ENCODE peak calls at places on chromosomes 2 and 18, in four cellular contexts. Y is GM12892, X is transverse colon, F is NB4. Q is an unnamed sample.

GRCh38 chr2:160408575-160409291 is 84.9 kb downstream of the RBMS1 start:
- DNase-seq in X (no peak), F (no peak), Y (no peak), Q (no peak)

GRCh38 chr2:216083464-216084279 is 2.0 kb downstream of the TMEM169 start:
- DNase-seq in F (no peak), X (no peak), Y (no peak), Q (no peak)

GRCh38 chr18:5998166-5998881 is 103.0 kb upstream of the TMEM200C start:
- DNase-seq in X (no peak), Y (no peak), F (no peak), Q (no peak)

GRCh38 chr2:129716781-129717559 is 262.5 kb upstream of the RAB6C start:
- DNase-seq in F (no peak), Y (no peak), X (no peak), Q (no peak)

GRCh38 chr2:535222-535621 is 142.0 kb downstream of the TMEM18 start:
- DNase-seq in Y (no peak), X (no peak), F (no peak), Q (no peak)

GRCh38 chr2:98948956-98949739 is 13.1 kb upstream of the CRACDL start:
- DNase-seq in X (no peak), F (no peak), Y (no peak), Q (no peak)

GRCh38 chr2:142033393-142033792 is 97.4 kb downstream of the LRP1B start:
- DNase-seq in Y (no peak), X (no peak), F (no peak), Q (no peak)

GRCh38 chr2:108640731-108641130 is 78.6 kb upstream of the RANBP2 start:
- DNase-seq in X (no peak), Y (no peak), F (peak), Q (peak)

GRCh38 chr2:170502400-170503135 is 212.6 kb upstream of the SP5 start:
- DNase-seq in F (no peak), X (no peak), Y (no peak), Q (no peak)

GRCh38 chr2:54724560-54725342 is 1.3 kb downstream of the EML6 start:
- DNase-seq in F (peak), X (peak), Y (peak), Q (peak)

GRCh38 chr2:2849464-2850217 is 518.6 kb upstream of the MYT1L start:
- DNase-seq in Y (no peak), X (no peak), F (no peak), Q (no peak)

GRCh38 chr2:42254186-42254911 is 85.2 kb downstream of the EML4 start:
- DNase-seq in F (peak), X (no peak), Y (no peak), Q (no peak)

GRCh38 chr2:27198627-27199026 is 13.2 kb upstream of the ATRAID start:
- DNase-seq in X (no peak), Y (no peak), F (no peak), Q (no peak)

GRCh38 chr2:27202829-27203228 is 9.0 kb upstream of the ATRAID start:
- DNase-seq in Y (no peak), F (peak), X (no peak), Q (no peak)

GRCh38 chr2:27201675-27202074 is 10.2 kb upstream of the ATRAID start:
- DNase-seq in F (no peak), X (no peak), Y (no peak), Q (no peak)

GRCh38 chr2:27194538-27195354 is 17.1 kb upstream of the ATRAID start:
- DNase-seq in X (no peak), F (no peak), Y (no peak), Q (no peak)

GRCh38 chr2:27199241-27199640 is 12.6 kb upstream of the ATRAID start:
- DNase-seq in F (no peak), Y (no peak), X (no peak), Q (no peak)
- TF ChIP-seq POLR2A in F (no peak), Y (no peak), X (no peak), Q (no peak)

DNA sequence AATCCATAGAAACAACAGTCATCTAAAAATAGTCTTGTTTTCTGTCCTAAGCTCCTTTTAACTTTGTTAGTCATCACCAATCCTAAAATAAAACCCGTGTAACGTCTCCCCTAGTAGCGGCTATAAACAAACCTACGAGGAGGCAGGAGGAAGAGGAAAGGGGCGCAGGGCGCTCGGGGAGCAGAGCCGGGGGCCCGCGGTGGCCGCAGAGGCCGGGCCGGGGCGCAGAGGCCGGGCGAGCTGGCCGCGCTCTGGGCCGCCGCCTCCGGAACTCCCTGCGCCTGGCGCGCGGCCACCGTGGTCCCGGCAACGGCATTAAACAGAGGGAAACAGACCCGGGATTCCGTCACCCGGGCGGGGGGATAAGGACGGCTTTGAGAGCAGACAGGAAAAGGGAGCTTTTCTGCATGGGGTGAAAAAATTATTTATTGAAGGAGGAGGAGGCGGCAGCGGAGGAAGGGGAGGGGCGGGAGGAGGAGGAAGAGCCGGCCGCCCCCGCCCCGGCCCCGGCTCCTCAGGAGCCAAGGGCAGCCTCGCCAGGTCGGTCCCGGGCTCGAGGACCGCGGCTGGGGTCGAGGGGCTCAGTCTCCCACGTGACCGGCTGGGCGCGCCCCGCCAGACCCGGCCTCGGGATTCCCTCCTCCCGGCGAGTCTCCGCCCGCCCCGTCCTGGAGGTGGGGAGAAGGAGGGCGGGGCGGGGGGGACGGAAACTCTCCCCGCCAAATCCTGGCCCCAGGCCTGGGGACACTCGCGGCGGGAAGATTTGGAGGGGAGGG is 1.9 kb upstream of the NFATC1 start:
- DNase-seq in Y (no peak), F (peak), X (peak), Q (peak)
- TF ChIP-seq POLR2A in Y (no peak), F (no peak), X (no peak), Q (no peak)

GRCh38 chr2:237942512-237942897 is 24.3 kb upstream of the UBE2F start:
- DNase-seq in X (no peak), F (no peak), Y (no peak), Q (no peak)

GRCh38 chr2:237944302-237944701 is 22.5 kb upstream of the UBE2F start:
- DNase-seq in X (no peak), Y (no peak), F (no peak), Q (no peak)

GRCh38 chr2:237940828-237941227 is 26.0 kb upstream of the UBE2F start:
- DNase-seq in Y (no peak), X (no peak), F (no peak), Q (no peak)

GRCh38 chr2:237941239-237941638 is 25.6 kb upstream of the UBE2F start:
- DNase-seq in F (no peak), Y (no peak), X (no peak), Q (no peak)

GRCh38 chr2:237943395-237944094 is 23.3 kb upstream of the UBE2F start:
- DNase-seq in Y (no peak), X (no peak), F (no peak), Q (no peak)
- TF ChIP-seq POLR2A in Y (no peak), X (no peak), F (no peak), Q (no peak)

GRCh38 chr18:22164337-22165048 is 4.9 kb upstream of the GATA6 start:
- DNase-seq in F (no peak), X (peak), Y (no peak), Q (no peak)
- TF ChIP-seq POLR2A in F (no peak), X (no peak), Y (no peak), Q (no peak)

DNA sequence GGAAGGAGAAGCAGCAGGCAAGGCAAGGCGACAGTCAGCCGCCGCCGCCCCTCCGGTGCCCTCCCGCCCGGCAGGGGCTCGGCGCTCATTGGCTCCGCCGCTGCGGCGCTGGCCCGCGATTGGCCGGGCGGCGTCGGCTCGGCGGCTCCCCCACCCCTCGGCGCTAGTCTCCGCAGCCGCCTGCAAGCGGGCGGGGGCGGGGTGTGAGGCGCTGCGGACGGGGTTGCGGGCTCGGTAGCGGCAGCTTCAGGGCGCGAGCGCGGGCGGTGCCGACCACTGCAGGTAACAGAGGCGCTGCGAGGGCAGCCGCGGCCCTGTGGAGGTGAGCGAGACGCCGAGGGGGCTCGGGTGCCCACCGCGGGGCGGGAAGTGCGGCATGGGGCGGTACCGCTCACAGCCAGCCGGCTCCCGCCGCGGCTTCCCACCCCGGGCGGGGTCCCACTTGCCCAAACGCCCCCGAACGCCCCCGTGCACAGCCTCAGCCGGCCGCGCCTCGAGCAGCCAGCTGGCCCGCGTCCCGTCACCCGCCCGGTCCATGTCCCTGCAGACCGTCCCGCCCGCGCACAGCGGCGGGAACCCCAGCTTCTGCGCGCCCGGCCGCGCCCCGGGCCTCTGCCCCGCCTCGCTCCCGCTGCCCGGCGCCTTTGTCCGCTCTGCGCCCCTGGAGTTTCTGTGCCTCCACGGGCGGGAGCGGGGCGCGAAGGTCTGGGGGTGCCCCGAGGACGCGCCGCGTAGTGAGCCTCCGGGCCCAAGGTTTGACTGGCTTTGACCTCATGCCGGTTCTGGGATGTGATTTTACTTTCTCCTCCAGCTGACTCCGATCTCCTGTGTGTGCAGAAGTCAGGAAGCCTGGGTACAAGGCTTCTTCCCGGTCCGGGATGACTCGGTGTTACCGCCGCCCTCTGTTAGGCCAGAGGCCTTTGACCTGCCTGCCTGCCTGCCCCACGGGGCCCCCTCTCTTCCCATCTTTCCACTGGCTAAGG is at the start of gene SANBR:
- DNase-seq in F (peak), Y (peak), X (peak), Q (peak)
- TF ChIP-seq POLR2A in F (peak), Y (no peak), X (peak), Q (peak)

GRCh38 chr2:208207769-208208168 is 17.9 kb upstream of the C2orf80 start:
- DNase-seq in F (no peak), Y (no peak), X (no peak), Q (no peak)

GRCh38 chr2:208213508-208214120 is 23.8 kb upstream of the C2orf80 start:
- DNase-seq in F (no peak), X (no peak), Y (no peak), Q (no peak)

GRCh38 chr2:208208335-208209085 is 18.7 kb upstream of the C2orf80 start:
- DNase-seq in X (no peak), F (no peak), Y (no peak), Q (no peak)

GRCh38 chr2:208210688-208211451 is 21.0 kb upstream of the C2orf80 start:
- DNase-seq in F (no peak), Y (no peak), X (no peak), Q (no peak)
- TF ChIP-seq POLR2A in F (no peak), Y (no peak), X (no peak), Q (no peak)

GRCh38 chr2:37672870-37673184 is 1.4 kb upstream of the CDC42EP3 start:
- DNase-seq in F (no peak), Y (no peak), X (no peak), Q (no peak)

GRCh38 chr2:37671013-37671815 is at the start of gene CDC42EP3:
- DNase-seq in X (peak), F (peak), Y (peak), Q (peak)

GRCh38 chr2:37671816-37672103 is 318 bp upstream of the CDC42EP3 start:
- DNase-seq in F (no peak), X (no peak), Y (no peak), Q (no peak)

GRCh38 chr2:37670378-37671012 is 947 bp downstream of the CDC42EP3 start:
- DNase-seq in X (no peak), F (no peak), Y (no peak), Q (no peak)

GRCh38 chr2:37672104-37672869 is 845 bp upstream of the CDC42EP3 start:
- DNase-seq in X (peak), Y (peak), F (peak), Q (peak)
- TF ChIP-seq POLR2A in X (no peak), Y (no peak), F (no peak), Q (peak)

DNA sequence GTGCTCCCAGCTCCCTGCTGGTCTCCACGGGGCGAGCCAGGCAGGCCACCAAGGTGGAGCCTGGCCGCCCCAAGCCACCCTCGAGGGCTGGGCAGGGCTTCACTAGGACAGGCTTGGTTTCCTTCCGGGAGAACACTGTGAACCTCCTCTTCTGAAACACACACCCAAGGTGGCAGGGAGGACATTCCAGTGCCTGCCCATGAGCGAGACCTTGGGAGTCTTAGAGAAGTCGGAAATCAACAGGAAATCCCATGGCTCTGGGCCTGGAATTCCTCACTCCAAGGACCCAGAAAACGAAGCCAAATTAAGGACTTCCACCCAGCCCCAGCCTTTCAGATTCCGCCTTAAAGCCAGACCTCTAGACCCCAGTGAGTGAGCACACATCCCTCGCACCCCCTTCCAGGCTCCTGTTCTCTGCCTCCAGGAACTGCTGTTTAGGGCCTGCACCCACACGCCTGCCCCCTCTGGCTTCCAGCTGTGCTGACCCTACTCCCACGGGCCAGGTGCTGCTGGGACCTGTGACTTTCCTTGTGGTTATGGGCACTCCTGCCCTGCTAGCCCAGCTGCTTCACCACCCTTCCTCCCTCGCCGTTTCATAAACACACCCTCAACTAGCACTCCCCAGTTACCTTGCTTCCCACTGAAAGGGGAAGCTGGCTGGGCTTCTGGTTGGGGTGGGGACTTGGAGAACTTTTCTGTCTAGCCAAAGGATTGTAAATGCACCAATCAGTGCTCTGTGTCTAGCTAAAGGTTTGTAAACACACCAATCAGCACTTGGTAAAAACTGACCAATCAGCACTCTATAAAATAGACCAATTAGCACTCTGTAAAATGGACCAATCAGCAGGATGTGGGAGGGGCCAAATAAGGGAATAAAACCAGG is 13.7 kb downstream of the GPR17 start:
- DNase-seq in Y (no peak), F (peak), X (peak), Q (no peak)
- TF ChIP-seq POLR2A in Y (no peak), F (no peak), X (no peak), Q (no peak)

GRCh38 chr2:200305797-200306718 is at the start of gene SPATS2L:
- DNase-seq in F (peak), X (peak), Y (peak), Q (peak)
- TF ChIP-seq POLR2A in F (no peak), X (peak), Y (no peak), Q (no peak)

GRCh38 chr2:181953773-181954537 is 31.7 kb upstream of the PPP1R1C start:
- DNase-seq in Y (no peak), X (peak), F (peak), Q (no peak)
- TF ChIP-seq POLR2A in Y (no peak), X (no peak), F (no peak), Q (no peak)